ENCODE peak calls at places on chromosomes 11 and 22, in seven cellular contexts. One of them, this sample, is unnamed. For H3K9me3, the result is how much of the 10 kb centered on the place peaks cover.

GRCh38 chr11:31233425-31233824 is 136.1 kb downstream of the DCDC1 start:
- DNase-seq in neural progenitor cell: no peak
- DNase-seq in PC-9: no peak
- DNase-seq in A673: peak
- DNase-seq in MM.1S: no peak
- DNase-seq in GM23248: peak
- DNase-seq in HCT116: peak
- DNase-seq in this sample: no peak

GRCh38 chr11:44934110-44934509 is 16.6 kb downstream of the TP53I11 start:
- DNase-seq in neural progenitor cell: no peak
- DNase-seq in PC-9: no peak
- DNase-seq in A673: no peak
- DNase-seq in MM.1S: no peak
- DNase-seq in GM23248: no peak
- DNase-seq in HCT116: no peak
- DNase-seq in this sample: no peak

GRCh38 chr22:38477515-38477914 is 9.6 kb downstream of the KDELR3 start:
- DNase-seq in neural progenitor cell: no peak
- DNase-seq in PC-9: no peak
- DNase-seq in A673: no peak
- DNase-seq in MM.1S: no peak
- DNase-seq in GM23248: no peak
- DNase-seq in HCT116: no peak
- DNase-seq in this sample: no peak

GRCh38 chr22:40826984-40827741 is 8.0 kb upstream of the SLC25A17 start:
- DNase-seq in neural progenitor cell: no peak
- DNase-seq in PC-9: no peak
- DNase-seq in A673: peak
- DNase-seq in MM.1S: no peak
- DNase-seq in GM23248: no peak
- DNase-seq in HCT116: no peak
- DNase-seq in this sample: no peak

GRCh38 chr11:44949160-44950035 is 1.3 kb downstream of the TP53I11 start:
- DNase-seq in neural progenitor cell: peak
- DNase-seq in PC-9: no peak
- DNase-seq in A673: peak
- DNase-seq in MM.1S: no peak
- DNase-seq in GM23248: peak
- DNase-seq in HCT116: no peak
- DNase-seq in this sample: no peak

GRCh38 chr11:64251986-64252837 is 882 bp downstream of the PLCB3 start:
- DNase-seq in neural progenitor cell: peak
- DNase-seq in PC-9: peak
- DNase-seq in A673: peak
- DNase-seq in MM.1S: no peak
- DNase-seq in GM23248: peak
- DNase-seq in HCT116: no peak
- DNase-seq in this sample: no peak

GRCh38 chr11:350723-351255 is 18.5 kb upstream of the B4GALNT4 start:
- DNase-seq in neural progenitor cell: no peak
- DNase-seq in PC-9: peak
- DNase-seq in A673: no peak
- DNase-seq in MM.1S: peak
- DNase-seq in GM23248: peak
- DNase-seq in HCT116: no peak
- DNase-seq in this sample: no peak

GRCh38 chr11:116796548-116796947 is 4.9 kb upstream of the APOA5 start:
- DNase-seq in neural progenitor cell: no peak
- DNase-seq in PC-9: no peak
- DNase-seq in A673: no peak
- DNase-seq in MM.1S: no peak
- DNase-seq in GM23248: no peak
- DNase-seq in HCT116: no peak
- DNase-seq in this sample: no peak

GRCh38 chr11:9160166-9160565 is 68.8 kb upstream of the SCUBE2 start:
- DNase-seq in neural progenitor cell: no peak
- DNase-seq in PC-9: no peak
- DNase-seq in A673: peak
- DNase-seq in MM.1S: no peak
- DNase-seq in GM23248: peak
- DNase-seq in HCT116: no peak
- DNase-seq in this sample: no peak

GRCh38 chr11:16963316-16963876 is 50.8 kb downstream of the PLEKHA7 start:
- DNase-seq in neural progenitor cell: no peak
- DNase-seq in PC-9: no peak
- DNase-seq in A673: no peak
- DNase-seq in MM.1S: no peak
- DNase-seq in GM23248: no peak
- DNase-seq in HCT116: no peak
- DNase-seq in this sample: no peak

GRCh38 chr22:39361495-39361894 is 11.7 kb downstream of the SYNGR1 start:
- DNase-seq in neural progenitor cell: no peak
- DNase-seq in PC-9: no peak
- DNase-seq in A673: no peak
- DNase-seq in MM.1S: no peak
- DNase-seq in GM23248: no peak
- DNase-seq in HCT116: no peak
- DNase-seq in this sample: no peak

GRCh38 chr22:32843300-32843699 is 41.8 kb downstream of the TIMP3 start:
- DNase-seq in neural progenitor cell: no peak
- DNase-seq in PC-9: no peak
- DNase-seq in A673: no peak
- DNase-seq in MM.1S: no peak
- DNase-seq in GM23248: no peak
- DNase-seq in HCT116: no peak
- DNase-seq in this sample: no peak

GRCh38 chr11:36569095-36569494 is 1.3 kb downstream of the RAG1 start:
- DNase-seq in neural progenitor cell: no peak
- DNase-seq in PC-9: no peak
- DNase-seq in A673: no peak
- DNase-seq in MM.1S: no peak
- DNase-seq in GM23248: no peak
- DNase-seq in HCT116: no peak
- DNase-seq in this sample: no peak

GRCh38 chr11:2376751-2377451 is at the start of gene CD81:
- DNase-seq in neural progenitor cell: peak
- DNase-seq in PC-9: peak
- DNase-seq in A673: peak
- DNase-seq in MM.1S: no peak
- DNase-seq in GM23248: peak
- DNase-seq in HCT116: no peak
- DNase-seq in this sample: no peak

GRCh38 chr11:64546600-64546999 is 44.4 kb upstream of the SLC22A12 start:
- DNase-seq in neural progenitor cell: no peak
- DNase-seq in PC-9: no peak
- DNase-seq in A673: no peak
- DNase-seq in MM.1S: no peak
- DNase-seq in GM23248: no peak
- DNase-seq in HCT116: no peak
- DNase-seq in this sample: no peak

GRCh38 chr11:119359365-119360229 is 13.1 kb upstream of the MFRP start:
- DNase-seq in neural progenitor cell: no peak
- DNase-seq in PC-9: no peak
- DNase-seq in A673: no peak
- DNase-seq in MM.1S: no peak
- DNase-seq in GM23248: no peak
- DNase-seq in HCT116: no peak
- DNase-seq in this sample: no peak

GRCh38 chr11:34299284-34299961 is 58.4 kb downstream of the ABTB2 start:
- DNase-seq in neural progenitor cell: peak
- DNase-seq in PC-9: no peak
- DNase-seq in A673: no peak
- DNase-seq in MM.1S: no peak
- DNase-seq in GM23248: no peak
- DNase-seq in HCT116: no peak
- DNase-seq in this sample: no peak

GRCh38 chr11:120400564-120401364 is 64.6 kb downstream of the ARHGEF12 start:
- DNase-seq in neural progenitor cell: no peak
- DNase-seq in PC-9: peak
- DNase-seq in A673: peak
- DNase-seq in MM.1S: no peak
- DNase-seq in GM23248: peak
- DNase-seq in HCT116: peak
- DNase-seq in this sample: peak

GRCh38 chr11:133649059-133649458 is 116.8 kb upstream of the OPCML start:
- DNase-seq in neural progenitor cell: no peak
- DNase-seq in PC-9: no peak
- DNase-seq in A673: no peak
- DNase-seq in MM.1S: no peak
- DNase-seq in GM23248: no peak
- DNase-seq in HCT116: no peak
- DNase-seq in this sample: no peak

GRCh38 chr11:48094643-48095339 is 114.4 kb downstream of the PTPRJ start:
- DNase-seq in neural progenitor cell: no peak
- DNase-seq in PC-9: no peak
- DNase-seq in A673: no peak
- DNase-seq in MM.1S: no peak
- DNase-seq in GM23248: no peak
- DNase-seq in HCT116: no peak
- DNase-seq in this sample: no peak

GRCh38 chr22:44538071-44538470 is 40.0 kb upstream of the RTL6 start:
- DNase-seq in neural progenitor cell: no peak
- DNase-seq in PC-9: peak
- DNase-seq in A673: no peak
- DNase-seq in MM.1S: no peak
- DNase-seq in GM23248: peak
- DNase-seq in HCT116: no peak
- DNase-seq in this sample: peak

GRCh38 chr11:79173615-79174014 is 267.2 kb downstream of the TENM4 start:
- DNase-seq in neural progenitor cell: no peak
- DNase-seq in PC-9: no peak
- DNase-seq in A673: no peak
- DNase-seq in MM.1S: no peak
- DNase-seq in GM23248: peak
- DNase-seq in HCT116: no peak
- DNase-seq in this sample: peak

GRCh38 chr22:36083056-36083455 is 54.4 kb upstream of the RBFOX2 start:
- DNase-seq in neural progenitor cell: no peak
- DNase-seq in PC-9: no peak
- DNase-seq in A673: no peak
- DNase-seq in MM.1S: no peak
- DNase-seq in GM23248: no peak
- DNase-seq in HCT116: no peak
- DNase-seq in this sample: no peak

GRCh38 chr11:59894616-59895015 is 16.0 kb downstream of the OOSP3 start:
- DNase-seq in neural progenitor cell: no peak
- DNase-seq in PC-9: no peak
- DNase-seq in A673: no peak
- DNase-seq in MM.1S: no peak
- DNase-seq in GM23248: no peak
- DNase-seq in HCT116: no peak
- DNase-seq in this sample: no peak

GRCh38 chr11:4111834-4112233 is 17.2 kb downstream of the RRM1 start:
- DNase-seq in neural progenitor cell: no peak
- DNase-seq in PC-9: no peak
- DNase-seq in A673: no peak
- DNase-seq in MM.1S: no peak
- DNase-seq in GM23248: no peak
- DNase-seq in HCT116: no peak
- DNase-seq in this sample: no peak

DNA sequence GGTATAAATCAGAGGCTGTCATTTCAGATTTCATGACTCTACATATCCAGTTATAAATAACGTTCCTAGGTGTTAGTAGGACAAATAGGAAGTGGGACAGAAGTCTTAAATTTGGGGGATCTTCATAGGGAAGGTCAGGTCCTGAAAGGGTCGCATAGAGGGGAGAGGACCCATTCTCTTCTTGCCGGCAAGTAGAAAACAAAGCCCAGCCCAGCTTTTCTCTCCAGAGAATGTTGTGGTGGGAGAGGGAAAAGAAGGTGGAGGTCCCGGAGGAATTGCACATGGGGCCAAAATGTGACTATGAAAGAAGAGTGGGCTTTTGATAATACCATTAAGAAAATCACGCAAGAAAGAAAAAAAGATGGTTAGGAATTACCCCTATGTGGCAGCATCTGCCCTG is 976 bp upstream of the NELL1 start:
- DNase-seq in neural progenitor cell: peak
- DNase-seq in PC-9: no peak
- DNase-seq in A673: no peak
- DNase-seq in MM.1S: no peak
- DNase-seq in GM23248: no peak
- DNase-seq in HCT116: no peak
- DNase-seq in this sample: no peak
- TF ChIP-seq EZH2 in neural progenitor cell: peak
- TF ChIP-seq EZH2 in PC-9: no peak
- TF ChIP-seq EZH2 in A673: no peak
- TF ChIP-seq EZH2 in MM.1S: no peak
- TF ChIP-seq EZH2 in GM23248: no peak
- TF ChIP-seq EZH2 in HCT116: no peak
- TF ChIP-seq EZH2 in this sample: no peak

DNA sequence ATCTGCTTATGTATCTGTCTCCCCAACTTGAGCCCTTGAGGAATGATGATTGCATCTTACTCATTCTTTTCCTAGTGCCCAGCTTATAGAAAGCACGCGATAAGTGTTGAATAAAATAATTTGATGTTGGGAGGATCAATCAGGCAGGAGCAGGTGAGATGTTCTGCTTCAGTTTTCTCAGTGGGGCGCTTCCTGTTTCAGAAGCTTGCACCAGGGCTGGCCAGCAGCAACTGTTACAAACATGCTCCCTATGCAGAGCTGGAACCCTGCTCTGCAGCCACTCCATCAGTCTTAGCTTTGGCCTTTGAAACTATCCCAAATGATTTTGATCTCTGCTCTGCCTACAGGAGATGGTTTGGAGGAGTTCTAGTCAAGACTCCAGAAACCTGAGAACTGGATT is 3.9 kb downstream of the ENDOD1 start:
- DNase-seq in neural progenitor cell: no peak
- DNase-seq in PC-9: no peak
- DNase-seq in A673: peak
- DNase-seq in MM.1S: no peak
- DNase-seq in GM23248: peak
- DNase-seq in HCT116: no peak
- DNase-seq in this sample: no peak
- H3K27ac ChIP-seq in neural progenitor cell: no peak
- H3K27ac ChIP-seq in PC-9: peak
- H3K27ac ChIP-seq in A673: no peak
- H3K27ac ChIP-seq in MM.1S: no peak
- H3K27ac ChIP-seq in GM23248: peak
- H3K27ac ChIP-seq in HCT116: peak
- H3K27ac ChIP-seq in this sample: no peak

GRCh38 chr11:70910835-70911234 is 341.5 kb downstream of the SHANK2 start:
- DNase-seq in neural progenitor cell: no peak
- DNase-seq in PC-9: no peak
- DNase-seq in A673: no peak
- DNase-seq in MM.1S: no peak
- DNase-seq in GM23248: no peak
- DNase-seq in HCT116: no peak
- DNase-seq in this sample: no peak
- H3K9me3 ChIP-seq in neural progenitor cell: under half
- H3K9me3 ChIP-seq in PC-9: under half
- H3K9me3 ChIP-seq in A673: under half
- H3K9me3 ChIP-seq in MM.1S: under half
- H3K9me3 ChIP-seq in GM23248: under half
- H3K9me3 ChIP-seq in HCT116: under half
- H3K9me3 ChIP-seq in this sample: under half

DNA sequence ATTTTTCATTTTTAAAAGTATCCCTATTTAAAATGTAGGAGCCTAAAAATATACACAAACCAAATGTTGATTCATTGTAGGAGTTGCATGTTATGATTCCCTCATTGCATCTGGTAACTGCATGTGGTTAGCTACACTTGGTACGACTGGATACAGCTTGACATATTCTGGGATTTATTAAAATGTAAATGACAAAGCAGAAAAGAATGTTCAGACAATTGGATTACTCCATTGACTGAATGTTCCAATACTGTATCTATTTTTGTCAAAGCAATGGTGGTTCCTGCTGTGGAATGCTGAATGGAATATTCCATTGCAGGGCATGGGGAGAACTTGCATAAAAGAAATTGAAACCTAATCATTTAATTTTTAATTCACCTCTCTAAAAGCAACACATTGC is 30.8 kb downstream of the BLID start:
- DNase-seq in neural progenitor cell: no peak
- DNase-seq in PC-9: no peak
- DNase-seq in A673: peak
- DNase-seq in MM.1S: no peak
- DNase-seq in GM23248: peak
- DNase-seq in HCT116: no peak
- DNase-seq in this sample: peak
- TF ChIP-seq EZH2 in neural progenitor cell: no peak
- TF ChIP-seq EZH2 in PC-9: no peak
- TF ChIP-seq EZH2 in A673: no peak
- TF ChIP-seq EZH2 in MM.1S: no peak
- TF ChIP-seq EZH2 in GM23248: no peak
- TF ChIP-seq EZH2 in HCT116: no peak
- TF ChIP-seq EZH2 in this sample: no peak